ENCODE peak calls at places on chromosomes 12 and 14, in four cellular contexts. One of them, this sample, is unnamed.

GRCh38 chr14:66401447-66402095 is 84.6 kb upstream of the CCDC196 start:
- DNase-seq in uterus: no peak
- DNase-seq in adrenal gland: no peak
- DNase-seq in body of pancreas: peak; percentile 35
- DNase-seq in this sample: no peak

GRCh38 chr12:4108803-4109345 is 164.7 kb upstream of the CCND2 start:
- DNase-seq in adrenal gland: no peak
- DNase-seq in uterus: no peak
- DNase-seq in body of pancreas: no peak
- DNase-seq in this sample: no peak

GRCh38 chr12:14272954-14273910 is 92.2 kb upstream of the ATF7IP start:
- DNase-seq in body of pancreas: peak; percentile 31
- DNase-seq in adrenal gland: no peak
- DNase-seq in uterus: no peak
- DNase-seq in this sample: peak; percentile 45

GRCh38 chr12:68240975-68241374 is 12.4 kb downstream of the IL22 start:
- DNase-seq in adrenal gland: peak; percentile 20
- DNase-seq in uterus: peak; percentile 55
- DNase-seq in body of pancreas: no peak
- DNase-seq in this sample: no peak

GRCh38 chr12:29072631-29073030 is 76.4 kb upstream of the FAR2 start:
- DNase-seq in uterus: no peak
- DNase-seq in body of pancreas: no peak
- DNase-seq in adrenal gland: no peak
- DNase-seq in this sample: no peak

GRCh38 chr12:4857472-4858291 is 52.0 kb upstream of the KCNA1 start:
- DNase-seq in body of pancreas: peak; percentile 81
- DNase-seq in adrenal gland: peak; percentile 70
- DNase-seq in uterus: peak; percentile 32
- DNase-seq in this sample: peak; percentile 54

GRCh38 chr12:112261559-112261958 is 120.7 kb downstream of the HECTD4 start:
- DNase-seq in adrenal gland: no peak
- DNase-seq in uterus: peak; percentile 24
- DNase-seq in body of pancreas: no peak
- DNase-seq in this sample: no peak

GRCh38 chr14:21924479-21924878 is 250.9 kb upstream of the OR4E1 start:
- DNase-seq in body of pancreas: no peak
- DNase-seq in adrenal gland: no peak
- DNase-seq in uterus: no peak
- DNase-seq in this sample: no peak

GRCh38 chr14:68665792-68666195 is 127.1 kb downstream of the ZFP36L1 start:
- DNase-seq in uterus: peak; percentile 17
- DNase-seq in adrenal gland: no peak
- DNase-seq in body of pancreas: no peak
- DNase-seq in this sample: no peak

GRCh38 chr14:100062602-100063001 is 2.6 kb upstream of the EVL start:
- DNase-seq in adrenal gland: no peak
- DNase-seq in body of pancreas: no peak
- DNase-seq in uterus: no peak
- DNase-seq in this sample: no peak

GRCh38 chr14:31159682-31160296 is 47.8 kb downstream of the HECTD1 start:
- DNase-seq in uterus: peak; percentile 26
- DNase-seq in body of pancreas: no peak
- DNase-seq in adrenal gland: peak; percentile 47
- DNase-seq in this sample: peak; percentile 62

GRCh38 chr12:107359382-107359781 is 266.0 kb upstream of the CRY1 start:
- DNase-seq in adrenal gland: no peak
- DNase-seq in body of pancreas: no peak
- DNase-seq in uterus: no peak
- DNase-seq in this sample: no peak

GRCh38 chr12:57844725-57845477 is 1.6 kb downstream of the CTDSP2 start:
- DNase-seq in adrenal gland: peak; percentile 93
- DNase-seq in body of pancreas: peak; percentile 65
- DNase-seq in uterus: peak; percentile 86
- DNase-seq in this sample: peak; percentile 44

GRCh38 chr14:54435500-54435981 is 5.6 kb downstream of the CNIH1 start:
- DNase-seq in uterus: no peak
- DNase-seq in body of pancreas: no peak
- DNase-seq in adrenal gland: no peak
- DNase-seq in this sample: no peak

GRCh38 chr14:99579903-99580570 is 24.0 kb downstream of the CCDC85C start:
- DNase-seq in uterus: no peak
- DNase-seq in body of pancreas: peak; percentile 70
- DNase-seq in adrenal gland: no peak
- DNase-seq in this sample: peak; percentile 72

GRCh38 chr14:62706217-62706616 is 339.0 kb downstream of the KCNH5 start:
- DNase-seq in adrenal gland: no peak
- DNase-seq in body of pancreas: no peak
- DNase-seq in uterus: no peak
- DNase-seq in this sample: no peak

GRCh38 chr14:68643673-68644072 is 149.2 kb downstream of the ZFP36L1 start:
- DNase-seq in adrenal gland: no peak
- DNase-seq in uterus: peak; percentile 46
- DNase-seq in body of pancreas: no peak
- DNase-seq in this sample: no peak

GRCh38 chr12:6824085-6824800 is 2.6 kb downstream of the GPR162 start:
- DNase-seq in adrenal gland: no peak
- DNase-seq in body of pancreas: peak; percentile 29
- DNase-seq in uterus: no peak
- DNase-seq in this sample: no peak

GRCh38 chr12:121786441-121786825 is 7.1 kb downstream of the RHOF start:
- DNase-seq in body of pancreas: peak; percentile 70
- DNase-seq in uterus: peak; percentile 71
- DNase-seq in adrenal gland: peak; percentile 96
- DNase-seq in this sample: no peak

GRCh38 chr12:121789233-121789781 is 4.2 kb downstream of the RHOF start:
- DNase-seq in body of pancreas: no peak
- DNase-seq in uterus: no peak
- DNase-seq in adrenal gland: peak; percentile 17
- DNase-seq in this sample: no peak

GRCh38 chr12:121789800-121790748 is 3.4 kb downstream of the RHOF start:
- DNase-seq in uterus: no peak
- DNase-seq in adrenal gland: peak; percentile 48
- DNase-seq in body of pancreas: peak; percentile 44
- DNase-seq in this sample: no peak

GRCh38 chr12:121787063-121787774 is 6.3 kb downstream of the RHOF start:
- DNase-seq in uterus: no peak
- DNase-seq in body of pancreas: peak; percentile 52
- DNase-seq in adrenal gland: no peak
- DNase-seq in this sample: no peak

DNA sequence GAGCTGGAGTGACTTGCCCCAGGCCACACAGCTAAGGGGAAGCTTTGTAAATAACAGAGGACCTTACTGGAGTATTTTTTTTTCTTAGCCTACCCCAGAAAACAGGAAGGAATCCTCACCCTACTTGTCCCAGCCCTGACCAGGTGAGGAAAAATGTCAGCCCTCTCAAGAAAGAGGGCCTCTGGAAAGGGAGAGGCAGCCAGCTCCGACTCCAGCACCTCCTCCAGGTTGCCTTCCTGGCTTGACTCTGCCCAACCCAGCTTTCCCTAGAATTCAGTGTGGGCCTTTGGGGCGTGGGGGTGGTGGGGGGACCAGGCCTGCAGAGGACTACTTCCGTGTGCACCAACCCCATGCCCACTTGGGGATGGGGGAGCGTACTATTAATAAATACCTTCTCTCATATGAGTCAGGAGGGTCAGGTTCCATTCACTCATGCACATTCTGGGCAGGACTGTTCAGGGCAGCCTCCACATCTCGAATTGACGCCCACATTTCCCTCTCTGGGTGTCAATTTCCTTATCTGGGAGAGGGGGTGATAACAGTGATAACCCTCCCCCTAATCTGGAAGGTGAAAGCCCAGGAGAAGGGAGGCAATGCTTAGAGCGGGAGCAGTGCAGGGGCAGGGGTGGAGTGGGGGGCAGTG is 5.2 kb downstream of the RHOF start:
- DNase-seq in body of pancreas: no peak
- DNase-seq in uterus: no peak
- DNase-seq in adrenal gland: no peak
- DNase-seq in this sample: no peak
- H3K27ac ChIP-seq in body of pancreas: no peak overlapping the region
- H3K27ac ChIP-seq in uterus: no peak overlapping the region
- H3K27ac ChIP-seq in adrenal gland: no peak overlapping the region
- H3K27ac ChIP-seq in this sample: no peak overlapping the region

GRCh38 chr12:23721268-23721667 is 228.2 kb downstream of the SOX5 start:
- DNase-seq in body of pancreas: no peak
- DNase-seq in adrenal gland: no peak
- DNase-seq in uterus: no peak
- DNase-seq in this sample: no peak

GRCh38 chr12:23719493-23719892 is 230.0 kb downstream of the SOX5 start:
- DNase-seq in body of pancreas: no peak
- DNase-seq in uterus: no peak
- DNase-seq in adrenal gland: no peak
- DNase-seq in this sample: no peak

GRCh38 chr12:23722655-23723054 is 226.8 kb downstream of the SOX5 start:
- DNase-seq in adrenal gland: no peak
- DNase-seq in body of pancreas: no peak
- DNase-seq in uterus: no peak
- DNase-seq in this sample: no peak
- TF ChIP-seq POLR2A in adrenal gland: no peak
- TF ChIP-seq POLR2A in body of pancreas: no peak
- TF ChIP-seq POLR2A in uterus: no peak
- TF ChIP-seq POLR2A in this sample: no peak

DNA sequence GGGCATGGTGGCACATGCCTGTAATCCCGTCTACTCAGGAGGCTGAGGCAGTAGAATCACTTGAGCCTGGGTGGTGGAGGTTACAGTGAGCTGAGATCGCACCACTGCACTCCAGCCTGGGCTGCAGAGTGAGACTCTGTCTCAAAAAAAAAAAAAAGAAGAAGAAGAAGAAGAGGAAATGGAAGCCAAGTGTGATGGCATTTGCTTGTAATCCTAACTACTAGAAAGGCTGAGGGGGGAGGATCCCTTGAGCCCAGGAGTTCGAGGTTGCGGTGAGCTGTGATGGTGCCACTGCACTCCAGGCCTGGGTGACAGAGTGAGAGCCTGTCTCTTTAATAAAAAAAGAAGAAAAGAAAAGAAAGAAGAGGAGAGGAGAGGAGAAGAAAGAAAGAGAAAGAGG is 52.1 kb downstream of the LGMN start:
- DNase-seq in body of pancreas: no peak
- DNase-seq in adrenal gland: no peak
- DNase-seq in uterus: no peak
- DNase-seq in this sample: no peak
- H3K4me3 ChIP-seq in body of pancreas: no peak overlapping the region
- H3K4me3 ChIP-seq in adrenal gland: no peak overlapping the region
- H3K4me3 ChIP-seq in uterus: no peak overlapping the region
- H3K4me3 ChIP-seq in this sample: no peak overlapping the region

DNA sequence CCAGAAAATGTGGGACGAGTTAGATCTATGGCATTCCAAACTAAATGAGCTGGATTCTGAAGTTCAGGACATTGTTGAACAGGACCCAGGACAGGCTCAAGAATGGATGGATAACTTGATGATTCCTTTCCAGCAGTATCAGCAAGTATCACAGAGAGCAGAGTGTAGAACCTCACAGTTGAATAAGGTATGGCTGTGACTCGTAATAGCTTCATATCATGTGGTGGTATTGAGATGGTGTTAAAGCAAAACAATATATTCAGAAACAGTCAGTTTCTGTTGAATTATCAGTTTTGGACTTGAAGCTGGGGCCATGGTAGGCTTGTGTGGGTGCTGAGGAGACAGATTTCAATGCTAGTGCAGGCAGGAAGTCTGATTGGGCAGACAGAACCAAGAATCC is 213.7 kb downstream of the ESR2 start:
- DNase-seq in body of pancreas: no peak
- DNase-seq in adrenal gland: no peak
- DNase-seq in uterus: no peak
- DNase-seq in this sample: no peak
- H3K27ac ChIP-seq in body of pancreas: no peak overlapping the region
- H3K27ac ChIP-seq in adrenal gland: no peak overlapping the region
- H3K27ac ChIP-seq in uterus: peak overlapping the region; percentile 75
- H3K27ac ChIP-seq in this sample: no peak overlapping the region

DNA sequence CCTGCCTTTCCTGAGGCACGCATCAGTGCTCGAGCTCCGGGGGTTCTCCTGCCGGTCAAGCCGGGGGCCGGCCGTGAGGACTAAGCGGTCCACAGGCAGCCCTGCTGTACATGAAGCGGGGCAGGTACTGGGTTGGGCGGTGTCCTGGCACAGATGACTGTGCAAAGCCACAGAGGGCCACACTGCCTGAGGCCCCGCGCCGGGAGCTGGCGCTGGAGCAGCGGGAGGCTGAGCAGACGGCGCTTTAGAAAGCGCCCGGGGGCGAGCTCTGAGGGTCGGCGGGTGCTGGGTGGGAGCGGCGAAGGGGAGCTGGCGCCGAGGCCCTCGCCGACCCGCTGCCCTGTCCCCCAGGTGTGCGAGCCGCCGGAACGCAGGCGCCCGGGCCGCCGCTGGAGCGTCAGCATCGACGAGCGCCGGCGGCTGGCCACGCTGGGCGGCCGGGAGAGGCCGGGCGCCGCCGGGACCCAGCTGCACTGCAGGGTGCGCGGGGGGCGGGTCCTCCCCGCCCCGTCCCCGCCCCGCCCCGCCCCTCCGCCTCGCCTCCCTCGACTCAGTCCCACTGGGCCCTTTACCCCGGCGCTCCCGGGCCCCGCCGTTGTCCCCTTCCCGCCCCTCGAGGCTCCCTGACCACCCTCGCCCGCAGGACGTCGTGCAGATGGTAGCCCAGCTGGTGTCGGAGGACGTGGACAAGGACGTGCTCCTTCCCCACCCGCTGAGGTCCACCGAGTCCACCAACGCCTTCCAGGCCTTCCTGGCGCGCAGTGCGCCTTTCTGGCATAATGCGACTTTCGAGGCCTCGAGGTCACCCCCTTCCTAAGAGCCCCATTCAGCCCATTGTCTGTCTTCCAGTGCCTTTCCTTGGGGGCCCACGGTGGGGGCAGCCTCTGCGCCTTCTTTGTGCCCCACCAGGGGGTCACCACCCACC is 8.3 kb upstream of the MTA1 start:
- DNase-seq in body of pancreas: peak; percentile 69
- DNase-seq in adrenal gland: no peak
- DNase-seq in uterus: no peak
- DNase-seq in this sample: no peak
- TF ChIP-seq POLR2A in body of pancreas: no peak
- TF ChIP-seq POLR2A in adrenal gland: no peak
- TF ChIP-seq POLR2A in uterus: no peak
- TF ChIP-seq POLR2A in this sample: no peak

GRCh38 chr14:105045710-105046326 is 19.4 kb downstream of the GPR132 start:
- DNase-seq in adrenal gland: peak; percentile 84
- DNase-seq in uterus: peak; percentile 88
- DNase-seq in body of pancreas: peak; percentile 91
- DNase-seq in this sample: peak; percentile 81
- H3K4me3 ChIP-seq in adrenal gland: no peak overlapping the region
- H3K4me3 ChIP-seq in uterus: no peak overlapping the region
- H3K4me3 ChIP-seq in body of pancreas: no peak overlapping the region
- H3K4me3 ChIP-seq in this sample: no peak overlapping the region

DNA sequence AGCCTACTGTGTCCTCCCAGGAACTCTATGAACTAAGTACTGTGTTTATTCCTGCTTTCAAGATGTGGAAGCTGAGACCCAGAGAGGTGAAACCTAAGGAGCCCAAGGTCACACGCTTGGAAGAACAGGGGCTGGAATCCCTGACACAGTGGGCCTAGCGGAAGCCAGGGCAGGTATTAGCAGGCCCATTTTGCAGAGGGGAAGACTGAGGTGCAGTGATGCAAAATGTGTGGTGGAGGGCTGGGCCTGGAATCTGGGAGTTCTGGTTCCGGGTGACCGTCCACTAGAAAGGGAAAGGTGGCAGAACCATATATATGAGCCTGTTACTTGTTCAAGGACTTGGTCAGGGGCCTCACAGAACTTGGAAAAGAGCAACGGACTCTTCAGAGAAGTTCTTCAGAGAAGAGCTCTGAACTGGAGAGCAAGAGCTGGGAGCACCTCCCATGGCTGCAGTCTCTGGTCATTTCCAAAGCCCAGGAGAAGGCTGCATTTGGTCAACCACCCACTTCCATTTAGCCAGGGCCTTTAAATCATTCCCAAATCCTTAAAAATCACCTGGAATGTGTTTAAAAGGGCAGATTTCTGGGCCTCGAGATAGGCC is 119.5 kb downstream of the CHST11 start:
- DNase-seq in adrenal gland: no peak
- DNase-seq in uterus: no peak
- DNase-seq in body of pancreas: no peak
- DNase-seq in this sample: no peak
- H3K27ac ChIP-seq in adrenal gland: no peak overlapping the region
- H3K27ac ChIP-seq in uterus: no peak overlapping the region
- H3K27ac ChIP-seq in body of pancreas: no peak overlapping the region
- H3K27ac ChIP-seq in this sample: no peak overlapping the region

This sample was measured in prostate gland.